ENCODE peak calls at places on chromosomes 4 and X, in six cellular contexts. U is coronary artery; N is stomach; B is caudate nucleus; L is CD4-positive, CD25-positive, alpha-beta regulatory T cell; Y is heart right ventricle. F is an unnamed sample.

GRCh38 chr4:2277956-2278355 is 16.0 kb upstream of the MXD4 start:
- DNase-seq in U (no peak), N (no peak), B (no peak), L (no peak), Y (no peak), F (no peak)

GRCh38 chrX:86066998-86067397 is 19.6 kb upstream of the CHM start:
- DNase-seq in U (no peak), N (no peak), B (no peak), L (no peak), Y (no peak), F (no peak)

GRCh38 chr4:173346074-173346473 is 11.9 kb upstream of the HMGB2 start:
- DNase-seq in U (no peak), N (no peak), B (no peak), L (no peak), Y (no peak), F (no peak)

GRCh38 chrX:101287402-101287801 is 3.7 kb downstream of the TAF7L start:
- DNase-seq in U (no peak), N (no peak), B (no peak), L (peak), Y (peak), F (no peak)

GRCh38 chr4:169384741-169385140 is 114.0 kb upstream of the SH3RF1 start:
- DNase-seq in U (no peak), N (no peak), B (no peak), L (no peak), Y (no peak), F (no peak)

GRCh38 chrX:18985186-18985435 is 1.2 kb upstream of the PHKA2 start:
- DNase-seq in U (no peak), N (no peak), B (no peak), L (no peak), Y (no peak), F (no peak)

GRCh38 chrX:2628751-2629315 is 62.3 kb upstream of the CD99 start:
- DNase-seq in U (no peak), N (no peak), B (no peak), L (peak), Y (no peak), F (no peak)

GRCh38 chr4:115851918-115852766 is 738.7 kb upstream of the NDST4 start:
- DNase-seq in U (no peak), N (peak), B (peak), L (no peak), Y (no peak), F (no peak)

GRCh38 chr4:126742048-126742447 is 890.7 kb upstream of the INTU start:
- DNase-seq in U (no peak), N (no peak), B (no peak), L (no peak), Y (no peak), F (no peak)

GRCh38 chr4:161121451-161121850 is 1042.3 kb downstream of the FSTL5 start:
- DNase-seq in U (no peak), N (no peak), B (no peak), L (no peak), Y (no peak), F (no peak)

GRCh38 chr4:7121861-7122653 is 54.2 kb upstream of the GRPEL1 start:
- DNase-seq in U (no peak), N (no peak), B (no peak), L (no peak), Y (no peak), F (no peak)

GRCh38 chr4:74133786-74134499 is 24.0 kb upstream of the MTHFD2L start:
- DNase-seq in U (peak), N (peak), B (peak), L (peak), Y (peak), F (peak)

GRCh38 chrX:72408885-72409284 is 103.2 kb upstream of the CITED1 start:
- DNase-seq in U (no peak), N (no peak), B (no peak), L (no peak), Y (no peak), F (no peak)

GRCh38 chr4:174553828-174554227 is 31.5 kb upstream of the HPGD start:
- DNase-seq in U (no peak), N (no peak), B (no peak), L (no peak), Y (no peak), F (no peak)

GRCh38 chr4:154590329-154591006 is at the start of gene FGA:
- DNase-seq in U (no peak), N (no peak), B (no peak), L (no peak), Y (no peak), F (no peak)

GRCh38 chrX:124217289-124218251 is 114.9 kb upstream of the TEX13D start:
- DNase-seq in U (no peak), N (no peak), B (peak), L (peak), Y (no peak), F (no peak)

GRCh38 chrX:13094780-13095425 is 50.5 kb upstream of the FAM9C start:
- DNase-seq in U (no peak), N (no peak), B (no peak), L (no peak), Y (no peak), F (no peak)

GRCh38 chrX:1481636-1482529 is 29.2 kb upstream of the ASMTL start:
- DNase-seq in U (peak), N (peak), B (no peak), L (peak), Y (peak), F (no peak)

GRCh38 chr4:155548173-155548572 is 118.5 kb upstream of the GUCY1A1 start:
- DNase-seq in U (no peak), N (no peak), B (no peak), L (no peak), Y (no peak), F (no peak)

GRCh38 chr4:99395595-99396364 is 39.4 kb downstream of the ADH7 start:
- DNase-seq in U (no peak), N (no peak), B (no peak), L (no peak), Y (no peak), F (no peak)

GRCh38 chr4:27198971-27199370 is 338.3 kb downstream of the STIM2 start:
- DNase-seq in U (no peak), N (no peak), B (no peak), L (no peak), Y (no peak), F (no peak)

GRCh38 chr4:57109530-57109846 is 697 bp downstream of the IGFBP7 start:
- DNase-seq in U (no peak), N (no peak), B (no peak), L (no peak), Y (no peak), F (no peak)

GRCh38 chr4:57114973-57115372 is 4.8 kb upstream of the IGFBP7 start:
- DNase-seq in U (no peak), N (no peak), B (no peak), L (no peak), Y (no peak), F (no peak)

GRCh38 chr4:57109847-57110634 is at the start of gene IGFBP7:
- DNase-seq in U (peak), N (peak), B (peak), L (no peak), Y (peak), F (no peak)

GRCh38 chr4:57113870-57114269 is 3.7 kb upstream of the IGFBP7 start:
- DNase-seq in U (no peak), N (no peak), B (no peak), L (no peak), Y (no peak), F (no peak)

GRCh38 chr4:57110635-57111546 is 706 bp upstream of the IGFBP7 start:
- DNase-seq in U (peak), N (peak), B (no peak), L (no peak), Y (peak), F (peak)
- H3K27ac ChIP-seq in U (peak), N (peak), B (peak), L (no peak), Y (peak), F (peak)

DNA sequence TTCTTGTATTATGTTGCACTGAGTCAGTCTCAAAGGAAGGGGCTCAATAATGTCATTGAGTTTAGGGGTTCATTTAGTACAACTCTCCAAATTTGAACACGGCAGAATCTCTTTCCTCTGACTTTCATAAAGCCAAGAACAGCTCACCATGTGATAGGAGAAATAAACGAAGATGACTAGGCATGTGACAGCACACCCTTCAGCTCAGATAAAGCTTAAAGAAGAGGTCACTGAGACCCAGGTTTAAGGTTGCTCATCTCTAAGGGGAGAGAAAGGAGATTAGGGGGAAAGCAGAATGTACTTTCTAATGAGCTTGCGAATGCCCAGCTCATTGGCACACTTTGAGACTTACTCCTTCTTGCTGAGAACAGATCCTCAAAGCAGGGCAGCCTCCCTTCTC is 89.0 kb downstream of the PLAC1 start:
- DNase-seq in U (no peak), N (no peak), B (no peak), L (no peak), Y (no peak), F (no peak)
- H3K27ac ChIP-seq in U (no peak), N (no peak), B (no peak), L (no peak), Y (no peak), F (no peak)

DNA sequence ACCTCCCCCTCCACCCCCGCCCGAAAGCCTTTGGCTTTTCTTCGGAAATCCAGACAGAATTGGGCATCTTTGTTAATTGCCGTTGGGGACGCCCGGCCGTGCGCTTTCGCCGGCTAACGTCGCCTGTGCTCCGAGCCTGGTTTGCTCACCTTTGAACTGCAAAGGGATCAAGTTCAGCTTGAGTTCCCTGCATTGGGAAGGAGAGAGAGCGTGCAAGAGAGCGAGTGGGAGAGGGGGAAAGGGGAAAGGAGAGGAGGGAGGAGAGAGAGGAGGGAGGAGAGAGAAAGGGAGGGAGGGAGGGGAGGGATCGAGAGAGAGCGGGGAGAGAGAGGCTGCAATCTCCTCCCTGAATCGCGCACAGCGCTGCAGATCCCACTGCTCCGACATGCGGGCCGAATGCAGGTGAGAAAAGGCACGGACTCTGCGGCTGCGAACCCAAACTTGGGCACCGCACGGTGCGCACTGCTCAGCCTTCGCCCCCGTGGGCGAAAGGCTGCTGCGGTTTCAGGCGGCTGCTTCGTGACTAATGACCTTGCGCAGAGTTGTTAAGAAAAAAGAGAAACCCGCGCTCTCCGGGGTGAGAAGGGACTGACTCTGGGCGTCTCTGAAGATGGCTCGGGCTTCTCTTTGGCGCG is at the start of gene PCDH7:
- DNase-seq in U (no peak), N (peak), B (peak), L (no peak), Y (peak), F (no peak)
- H3K27ac ChIP-seq in U (peak), N (peak), B (peak), L (no peak), Y (peak), F (peak)

GRCh38 chr4:90718926-90719325 is 591.7 kb downstream of the CCSER1 start:
- DNase-seq in U (no peak), N (no peak), B (no peak), L (no peak), Y (no peak), F (no peak)
- H3K27ac ChIP-seq in U (no peak), N (no peak), B (no peak), L (no peak), Y (no peak), F (no peak)

GRCh38 chr4:109434007-109434792 is 585 bp downstream of the SEC24B start:
- DNase-seq in U (peak), N (peak), B (peak), L (peak), Y (peak), F (peak)

GRCh38 chr4:109434793-109435080 is 1.1 kb downstream of the SEC24B start:
- DNase-seq in U (no peak), N (no peak), B (no peak), L (no peak), Y (no peak), F (no peak)

GRCh38 chr4:109432203-109432602 is 1.4 kb upstream of the SEC24B start:
- DNase-seq in U (no peak), N (no peak), B (no peak), L (no peak), Y (no peak), F (no peak)

GRCh38 chr4:109433281-109434006 is at the start of gene SEC24B:
- DNase-seq in U (peak), N (peak), B (peak), L (peak), Y (peak), F (peak)

DNA sequence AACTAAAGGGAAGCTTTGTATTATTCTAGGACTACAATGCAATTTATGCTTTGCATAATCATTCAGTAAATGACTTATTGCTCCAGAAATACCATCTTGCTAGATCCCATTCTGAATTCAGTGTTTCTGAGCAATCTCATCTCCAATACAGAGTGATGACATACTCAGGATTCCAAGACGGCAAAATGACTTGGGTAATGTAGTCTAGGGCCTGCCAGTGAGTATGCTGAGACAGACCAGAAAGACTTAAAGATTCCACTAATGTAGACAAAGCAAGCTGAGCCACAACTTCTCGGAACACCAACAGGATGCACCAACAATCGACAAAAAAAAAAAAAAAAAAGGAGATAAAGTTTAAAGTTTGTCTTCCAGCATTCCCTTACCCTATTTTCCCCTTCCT is 939 bp upstream of the SEC24B start:
- DNase-seq in U (no peak), N (no peak), B (no peak), L (no peak), Y (no peak), F (no peak)
- H3K27ac ChIP-seq in U (peak), N (peak), B (peak), L (peak), Y (peak), F (no peak)

DNA sequence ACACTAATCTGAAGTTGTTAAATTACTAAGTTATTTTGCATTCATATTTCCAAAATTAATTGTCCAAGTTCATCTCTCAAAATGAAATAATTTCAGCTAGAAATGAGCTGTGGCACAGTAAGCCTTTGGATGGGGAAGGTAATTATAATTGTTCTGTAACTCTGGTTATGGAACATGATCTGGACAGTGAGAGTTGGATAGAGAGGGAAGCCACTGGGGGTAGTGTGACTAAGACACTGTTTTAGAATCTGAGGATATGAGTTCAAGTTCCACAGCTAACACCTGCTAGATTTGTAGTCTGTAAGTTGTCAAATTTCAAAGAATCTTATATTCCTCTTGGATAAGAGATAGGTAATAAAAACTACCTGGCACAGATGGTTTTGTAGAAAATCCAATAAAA is 49.5 kb downstream of the DMD start:
- DNase-seq in U (no peak), N (no peak), B (no peak), L (no peak), Y (no peak), F (no peak)
- H3K27ac ChIP-seq in U (no peak), N (no peak), B (no peak), L (no peak), Y (no peak), F (no peak)

GRCh38 chr4:151182455-151182854 is 83.0 kb downstream of the RPS3A start:
- DNase-seq in U (no peak), N (no peak), B (no peak), L (no peak), Y (no peak), F (no peak)

DNA sequence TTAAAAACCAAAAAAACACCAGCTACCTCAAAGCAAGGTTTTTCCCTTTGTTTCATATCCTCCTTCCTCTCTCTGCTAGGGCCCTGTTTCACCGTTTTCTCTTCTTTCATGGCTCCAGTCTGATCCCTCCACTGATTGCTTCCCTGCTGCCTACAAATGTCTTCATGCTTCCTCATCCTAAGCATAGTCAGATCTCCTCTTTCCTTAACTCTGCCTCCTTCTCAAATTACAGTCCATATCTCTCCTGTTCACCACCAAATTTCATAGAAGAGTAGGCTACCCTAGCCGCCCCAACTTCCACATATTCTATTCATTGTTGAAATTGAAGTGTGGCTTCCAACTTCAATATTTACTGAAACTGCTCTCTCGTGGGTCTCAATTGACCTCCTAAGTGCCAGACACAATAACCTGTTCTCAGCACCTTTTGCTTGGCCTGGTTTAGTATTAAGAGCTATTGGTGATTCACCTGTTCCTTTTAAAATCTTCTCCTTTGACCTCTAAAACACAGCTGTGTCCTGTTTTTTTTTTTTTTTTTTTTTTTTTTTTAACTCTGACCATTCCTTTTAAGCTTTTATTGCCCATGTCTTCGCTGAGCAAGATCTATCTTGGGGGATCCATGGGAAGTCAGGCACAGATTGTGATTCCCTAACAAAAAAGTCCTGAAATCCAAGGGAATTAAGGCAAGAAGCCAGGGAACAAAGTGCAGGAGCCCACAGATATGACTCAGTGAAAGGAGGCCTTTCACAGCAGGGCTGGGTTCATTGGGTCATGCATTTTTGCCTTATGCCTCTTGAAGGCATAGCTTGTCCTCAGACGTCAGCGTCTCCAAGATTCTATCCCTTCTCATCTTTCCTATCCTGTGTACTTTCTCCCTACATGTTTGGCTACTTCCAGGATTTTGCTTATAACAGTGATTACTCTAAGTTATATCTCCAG is 85.4 kb downstream of the RPS3A start:
- DNase-seq in U (no peak), N (no peak), B (no peak), L (no peak), Y (no peak), F (no peak)
- H3K27ac ChIP-seq in U (no peak), N (no peak), B (no peak), L (no peak), Y (no peak), F (no peak)

DNA sequence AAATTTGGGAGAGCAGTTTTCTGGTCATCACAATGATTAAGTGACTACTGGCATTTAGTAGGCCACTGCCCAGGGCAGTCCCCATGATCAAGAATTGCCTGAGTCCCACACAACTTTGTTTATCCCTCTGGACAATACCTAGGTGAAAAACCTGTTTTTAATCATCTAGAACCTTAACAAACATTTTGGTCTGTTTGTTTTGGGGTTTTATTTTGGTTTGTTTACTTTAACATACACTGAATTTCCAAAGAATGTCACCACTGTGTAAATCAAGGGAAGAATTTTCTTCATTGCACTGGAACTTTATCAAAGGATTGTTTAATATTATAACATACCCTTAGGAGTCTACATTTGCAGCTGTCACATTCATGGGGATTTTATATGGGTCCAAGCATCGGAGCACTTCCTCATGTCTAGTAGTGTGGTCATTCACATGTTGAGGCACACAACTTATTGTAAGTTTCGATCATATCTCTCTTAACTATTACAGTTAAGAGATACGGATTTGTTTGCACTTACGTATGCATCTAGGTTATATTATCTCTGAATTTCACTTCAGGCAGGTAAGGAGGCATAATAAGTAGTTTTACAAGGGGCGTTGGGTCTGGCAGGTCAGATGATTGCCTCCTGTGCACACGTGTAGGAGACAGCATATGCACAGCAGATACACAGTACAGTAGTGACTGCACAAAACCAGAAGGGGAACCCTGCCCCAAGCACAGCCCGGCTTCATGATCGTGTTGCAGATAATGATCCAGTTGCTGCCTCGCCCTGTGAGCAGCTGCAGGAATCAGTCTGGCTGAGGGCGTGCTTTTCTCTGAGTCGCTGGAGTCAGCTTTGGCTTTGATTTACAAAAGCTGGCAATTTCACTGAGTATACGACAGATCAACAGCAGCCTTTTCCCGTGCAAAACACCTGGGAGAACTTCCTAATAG is 302.8 kb upstream of the GATB start:
- DNase-seq in U (no peak), N (peak), B (peak), L (peak), Y (no peak), F (no peak)
- H3K27ac ChIP-seq in U (no peak), N (no peak), B (peak), L (no peak), Y (peak), F (no peak)

GRCh38 chrX:16661495-16661894 is 11.5 kb downstream of the S100G start:
- DNase-seq in U (no peak), N (no peak), B (no peak), L (no peak), Y (no peak), F (no peak)

GRCh38 chrX:16653424-16653823 is 3.5 kb downstream of the S100G start:
- DNase-seq in U (no peak), N (peak), B (no peak), L (no peak), Y (no peak), F (no peak)

GRCh38 chrX:16662402-16662801 is 12.4 kb downstream of the S100G start:
- DNase-seq in U (no peak), N (no peak), B (no peak), L (no peak), Y (no peak), F (no peak)

GRCh38 chrX:16659326-16659725 is 9.4 kb downstream of the S100G start:
- DNase-seq in U (no peak), N (no peak), B (no peak), L (no peak), Y (no peak), F (no peak)

GRCh38 chrX:16658284-16658683 is 8.3 kb downstream of the S100G start:
- DNase-seq in U (no peak), N (no peak), B (no peak), L (no peak), Y (no peak), F (no peak)
- H3K27ac ChIP-seq in U (no peak), N (no peak), B (no peak), L (no peak), Y (no peak), F (no peak)